ENCODE peak calls at places on chromosomes 6 and 20, in seven cellular contexts. L is HCT116, T is K562, D is GM12878, W is HepG2, O is H1, I is SK-N-SH. F is an unnamed sample.

GRCh38 chr20:44074252-44075151 is 112.5 kb downstream of the JPH2 start:
- DNase-seq in D (no peak), O (peak), W (no peak), L (no peak), I (peak), T (no peak), F (no peak)

GRCh38 chr6:155782320-155782730 is 326.7 kb upstream of the NOX3 start:
- DNase-seq in D (no peak), L (peak), O (no peak), I (no peak), W (no peak), T (no peak), F (no peak)

GRCh38 chr20:22791877-22792525 is 207.6 kb upstream of the FOXA2 start:
- DNase-seq in L (no peak), W (no peak), D (no peak), O (no peak), I (no peak), T (no peak), F (no peak)

GRCh38 chr20:58310291-58310782 is 822 bp downstream of the RAB22A start:
- DNase-seq in W (peak), L (no peak), T (peak), O (no peak), I (no peak), D (no peak), F (peak)

GRCh38 chr6:23228439-23229024 is 659.2 kb downstream of the HDGFL1 start:
- DNase-seq in W (no peak), T (no peak), I (no peak), D (no peak), O (no peak), L (no peak), F (no peak)

GRCh38 chr6:163460307-163460782 is 45.8 kb downstream of the QKI start:
- DNase-seq in L (no peak), I (no peak), W (no peak), O (no peak), T (no peak), D (peak), F (peak)

GRCh38 chr6:13870185-13870584 is 54.6 kb upstream of the RNF182 start:
- DNase-seq in O (no peak), W (no peak), I (no peak), T (no peak), D (no peak), L (no peak), F (no peak)

GRCh38 chr6:166173292-166173951 is 5.8 kb upstream of the TBXT start:
- DNase-seq in O (no peak), D (peak), L (peak), T (no peak), I (peak), W (no peak), F (no peak)

GRCh38 chr20:15475483-15475882 is 1097.8 kb downstream of the KIF16B start:
- DNase-seq in T (no peak), W (no peak), D (peak), I (peak), O (no peak), L (no peak), F (no peak)

GRCh38 chr6:4102687-4103244 is 23.8 kb upstream of the FAM217A start:
- DNase-seq in T (no peak), O (no peak), L (no peak), I (no peak), D (no peak), W (peak), F (no peak)

GRCh38 chr20:8212286-8212685 is 80.2 kb downstream of the PLCB1 start:
- DNase-seq in O (no peak), I (no peak), W (no peak), L (no peak), T (no peak), D (no peak), F (no peak)

GRCh38 chr6:41801380-41801779 is 13.9 kb downstream of the TOMM6 start:
- DNase-seq in D (no peak), O (no peak), I (no peak), T (peak), W (no peak), L (no peak), F (peak)

GRCh38 chr6:50699086-50699886 is 14.0 kb upstream of the TFAP2D start:
- DNase-seq in D (no peak), T (no peak), L (no peak), O (no peak), I (no peak), W (no peak), F (no peak)

GRCh38 chr20:18056174-18057105 is 1.3 kb downstream of the OVOL2 start:
- DNase-seq in W (no peak), T (no peak), O (peak), I (peak), D (no peak), L (no peak), F (peak)

GRCh38 chr6:112245511-112246203 is 8.7 kb downstream of the LAMA4 start:
- DNase-seq in I (no peak), O (no peak), T (no peak), L (no peak), W (no peak), D (no peak), F (no peak)

GRCh38 chr6:4008324-4009047 is 70.5 kb downstream of the FAM217A start:
- DNase-seq in W (peak), T (peak), I (peak), D (no peak), L (peak), O (no peak), F (peak)

GRCh38 chr6:36753671-36754485 is 56.3 kb downstream of the RAB44 start:
- DNase-seq in L (no peak), I (peak), O (no peak), T (no peak), D (no peak), W (no peak), F (no peak)

GRCh38 chr20:37345339-37346231 is at the start of gene SRC:
- DNase-seq in I (peak), D (no peak), O (peak), T (peak), W (peak), L (no peak), F (peak)

GRCh38 chr20:17721802-17722486 is 22.2 kb downstream of the BANF2 start:
- DNase-seq in O (no peak), I (no peak), D (no peak), T (no peak), W (peak), L (peak), F (peak)

GRCh38 chr6:134230087-134230717 is 87.7 kb downstream of the SGK1 start:
- DNase-seq in T (no peak), I (no peak), D (no peak), W (no peak), L (no peak), O (no peak), F (no peak)

GRCh38 chr6:150627601-150628012 is 27.9 kb downstream of the PLEKHG1 start:
- DNase-seq in W (no peak), T (no peak), O (no peak), I (no peak), D (no peak), L (no peak), F (no peak)

GRCh38 chr6:88913471-88913870 is 49.9 kb downstream of the RNGTT start:
- DNase-seq in T (no peak), W (no peak), I (no peak), D (no peak), O (no peak), L (no peak), F (no peak)

GRCh38 chr20:2763186-2763585 is 37.2 kb downstream of the CPXM1 start:
- DNase-seq in I (no peak), L (no peak), W (no peak), O (no peak), T (no peak), D (no peak), F (no peak)

GRCh38 chr6:97497713-97498331 is 214.8 kb upstream of the MMS22L start:
- DNase-seq in L (peak), D (peak), I (peak), T (peak), W (peak), O (peak), F (peak)

GRCh38 chr6:163971841-163972838 is 557.6 kb downstream of the QKI start:
- DNase-seq in T (peak), O (no peak), D (no peak), L (no peak), I (no peak), W (peak), F (no peak)

GRCh38 chr20:2287504-2287903 is 8.3 kb upstream of the TGM3 start:
- DNase-seq in L (no peak), T (no peak), D (no peak), W (no peak), O (no peak), I (no peak), F (no peak)

GRCh38 chr20:370151-370600 is 10.4 kb upstream of the TRIB3 start:
- DNase-seq in O (no peak), D (no peak), L (no peak), T (no peak), I (no peak), W (peak), F (no peak)

GRCh38 chr6:151494235-151494950 is 576 bp downstream of the CCDC170 start:
- DNase-seq in D (no peak), O (no peak), I (peak), L (no peak), W (peak), T (no peak), F (peak)

DNA sequence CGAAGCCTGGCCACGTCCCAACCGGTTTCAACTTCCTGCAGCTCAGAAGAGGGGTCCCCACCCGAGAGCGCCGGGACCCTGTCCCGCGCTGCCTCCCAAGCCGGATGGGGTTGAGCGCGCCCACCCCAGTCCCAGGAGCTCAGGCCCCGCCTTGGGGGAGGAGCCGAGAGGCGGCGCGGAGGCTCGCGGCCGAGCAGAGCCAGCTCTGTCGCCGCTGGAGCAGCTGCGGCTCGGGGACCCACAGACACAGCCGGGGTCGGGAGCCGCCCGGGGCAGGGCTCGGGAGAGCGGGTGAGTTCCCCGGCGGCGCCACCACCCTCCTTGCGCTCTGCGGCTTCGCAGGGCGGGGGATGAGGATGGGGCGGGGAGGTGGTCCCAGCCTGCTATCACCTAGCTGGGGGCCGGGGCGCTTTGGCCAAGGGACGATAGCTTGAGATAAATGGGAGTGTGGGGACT is at the start of gene PPP1R16B:
- DNase-seq in T (peak), L (no peak), D (no peak), O (peak), I (peak), W (no peak), F (no peak)
- TF ChIP-seq JUND in T (no peak), L (no peak), D (no peak), O (no peak), I (no peak), W (no peak), F (no peak)

GRCh38 chr6:19753822-19754221 is 83.3 kb upstream of the ID4 start:
- DNase-seq in D (no peak), L (no peak), I (no peak), W (no peak), O (no peak), T (no peak), F (no peak)

GRCh38 chr6:19754686-19755085 is 82.5 kb upstream of the ID4 start:
- DNase-seq in L (no peak), I (no peak), D (no peak), W (no peak), O (no peak), T (no peak), F (no peak)

GRCh38 chr6:19749722-19750121 is 87.4 kb upstream of the ID4 start:
- DNase-seq in T (no peak), D (no peak), O (no peak), L (no peak), I (no peak), W (no peak), F (no peak)
- TF ChIP-seq JUND in T (no peak), D (no peak), O (no peak), L (no peak), I (no peak), W (no peak), F (no peak)

DNA sequence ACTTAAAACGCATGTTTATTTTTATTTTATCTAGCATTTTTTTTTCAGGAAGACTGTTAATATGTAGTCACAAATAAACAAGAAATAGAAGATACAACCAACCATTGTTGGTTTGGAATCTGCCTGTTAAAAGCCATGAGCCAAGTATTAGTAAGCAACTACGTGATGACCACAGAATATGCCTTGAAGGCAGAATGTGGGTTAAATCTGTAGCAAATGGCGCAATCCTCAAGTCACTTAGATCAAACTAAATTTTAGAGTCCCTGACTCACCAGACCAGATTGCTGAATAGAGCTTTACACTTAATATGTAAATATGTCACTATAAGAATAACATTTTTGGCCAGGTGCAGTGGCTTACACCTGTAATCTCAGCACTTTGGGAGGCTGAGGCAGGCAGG is 800.1 kb upstream of the CITED2 start:
- DNase-seq in O (no peak), I (no peak), D (no peak), W (no peak), L (peak), T (no peak), F (peak)
- TF ChIP-seq JUND in O (no peak), I (no peak), D (no peak), W (no peak), L (no peak), T (no peak), F (no peak)

GRCh38 chr6:144263786-144264185 is 21.3 kb upstream of the UTRN start:
- DNase-seq in W (no peak), I (no peak), T (no peak), D (no peak), L (no peak), O (no peak), F (no peak)
- TF ChIP-seq JUND in W (no peak), I (no peak), T (no peak), D (no peak), L (no peak), O (no peak), F (no peak)

DNA sequence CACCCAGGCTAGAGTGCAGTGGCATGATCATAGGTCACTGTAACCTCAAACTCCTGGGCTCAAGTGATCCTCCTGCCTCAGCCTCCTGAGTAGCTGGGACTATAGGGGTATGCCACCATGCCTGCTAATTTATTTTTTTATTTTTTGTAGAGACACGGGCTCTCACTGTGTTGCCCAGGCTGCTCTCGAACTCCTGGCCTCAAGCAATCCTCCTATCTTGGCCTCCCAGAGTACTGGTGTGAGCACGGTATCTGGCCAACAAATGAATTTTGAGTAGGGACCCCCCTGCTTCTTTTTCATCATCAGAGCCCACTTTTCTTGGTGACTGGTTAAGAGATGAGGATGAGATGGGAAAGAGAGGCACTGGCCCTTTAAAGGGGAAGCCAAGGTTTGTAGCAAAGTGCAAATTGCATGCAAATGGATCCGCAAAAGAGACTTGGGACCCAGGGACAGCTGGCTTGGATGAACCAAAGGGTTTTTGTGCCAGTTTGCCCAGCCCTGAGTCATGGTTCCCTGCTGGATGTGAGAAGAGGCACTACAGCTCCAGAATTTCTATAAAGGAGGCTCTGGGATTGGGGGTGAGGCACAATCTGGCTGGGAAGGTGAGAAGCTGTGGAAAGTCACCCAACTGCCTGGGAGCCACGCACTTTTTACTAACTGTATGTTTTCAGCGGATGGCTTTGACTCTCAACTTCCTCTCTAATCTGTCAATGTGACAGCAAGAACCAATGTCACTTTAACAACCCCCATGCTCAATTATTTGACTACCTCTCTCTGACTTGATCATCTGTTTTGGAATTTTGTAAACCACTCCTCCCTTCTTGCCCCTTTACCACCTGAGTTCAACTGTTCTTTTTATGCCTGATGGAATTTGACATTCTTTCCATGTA is 58.7 kb upstream of the RNF24 start:
- DNase-seq in W (no peak), O (peak), I (no peak), T (no peak), L (no peak), D (no peak), F (no peak)
- TF ChIP-seq JUND in W (no peak), O (no peak), I (no peak), T (no peak), L (no peak), D (no peak), F (no peak)

GRCh38 chr6:69063401-69063800 is 428.3 kb downstream of the ADGRB3 start:
- DNase-seq in W (no peak), I (no peak), T (no peak), D (no peak), O (no peak), L (no peak), F (no peak)

GRCh38 chr6:69064226-69064625 is 429.1 kb downstream of the ADGRB3 start:
- DNase-seq in D (no peak), I (no peak), L (no peak), O (no peak), W (no peak), T (no peak), F (no peak)

GRCh38 chr6:69061066-69061465 is 426.0 kb downstream of the ADGRB3 start:
- DNase-seq in O (no peak), I (no peak), W (no peak), D (no peak), T (no peak), L (no peak), F (no peak)

DNA sequence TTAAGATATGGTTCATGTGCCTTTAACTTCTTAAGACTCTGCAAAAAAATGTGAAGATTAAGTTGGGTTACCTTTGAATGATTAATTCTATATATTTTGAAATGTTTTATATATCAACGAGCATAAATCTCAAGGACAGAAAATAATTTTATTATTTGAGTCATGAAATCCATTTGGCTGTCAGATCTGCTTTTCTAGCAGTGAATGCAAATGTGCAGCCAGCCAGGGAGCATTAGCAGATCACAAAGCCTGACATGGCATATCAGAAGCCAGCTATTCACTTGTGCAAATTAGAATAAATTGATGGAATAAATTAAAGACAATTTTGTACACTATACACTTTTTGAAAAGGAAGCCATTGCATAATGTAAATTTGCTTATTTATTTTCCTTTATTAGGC is 424.3 kb downstream of the ADGRB3 start:
- DNase-seq in O (no peak), T (no peak), W (no peak), L (no peak), D (no peak), I (no peak), F (no peak)
- TF ChIP-seq JUND in O (no peak), T (no peak), W (no peak), L (no peak), D (no peak), I (no peak), F (no peak)

DNA sequence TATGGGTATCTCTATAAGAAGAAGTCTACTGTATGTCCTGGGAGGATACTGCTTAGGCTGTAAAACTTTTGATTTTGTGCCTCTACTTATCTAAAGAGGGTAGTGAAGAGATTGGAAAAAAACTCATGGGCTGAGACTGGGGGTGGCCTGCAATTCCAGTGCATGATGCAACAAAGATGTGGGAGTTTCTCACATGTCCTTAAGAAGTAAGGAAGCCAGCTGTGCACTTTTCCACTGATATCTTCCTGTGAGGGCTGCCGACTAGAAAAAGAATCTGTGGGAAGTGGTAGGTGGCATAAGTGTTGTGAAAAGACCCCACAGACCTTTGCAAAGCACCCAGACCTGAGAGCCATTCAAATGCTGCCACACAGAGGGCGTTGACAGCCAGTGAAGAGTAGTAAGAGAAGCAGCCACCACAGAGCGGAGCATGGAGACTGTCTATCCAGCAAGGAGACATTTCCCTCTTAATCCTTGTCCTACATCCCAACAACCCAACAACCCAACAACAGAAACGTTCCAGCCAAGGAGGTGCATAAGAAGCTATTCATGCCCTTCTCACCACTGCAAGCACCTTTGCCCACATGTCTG is 65.1 kb downstream of the PFDN4 start:
- DNase-seq in T (no peak), L (no peak), O (no peak), D (no peak), I (no peak), W (no peak), F (no peak)
- TF ChIP-seq JUND in T (no peak), L (no peak), O (no peak), D (no peak), I (no peak), W (no peak), F (no peak)

GRCh38 chr20:5222919-5223634 is 93.7 kb downstream of the PROKR2 start:
- DNase-seq in L (peak), O (peak), D (peak), I (no peak), T (peak), W (peak), F (peak)
- TF ChIP-seq JUND in L (no peak), O (no peak), D (no peak), I (no peak), T (no peak), W (no peak), F (no peak)

GRCh38 chr6:52361945-52362442 is at the start of gene PAQR8:
- DNase-seq in I (peak), W (no peak), O (peak), D (no peak), T (peak), L (peak), F (peak)
- TF ChIP-seq JUND in I (no peak), W (no peak), O (no peak), D (no peak), T (no peak), L (no peak), F (no peak)